ENCODE peak calls at places on chromosomes 3 and 15, in six cellular contexts. H is T-cell, U is NCI-H2171, F is NCI-H82, J is upper lobe of left lung, Y is mammary epithelial cell. O is an unnamed sample.

GRCh38 chr3:133136114-133137041 is 98.2 kb downstream of the TMEM108 start:
- DNase-seq in H (no peak), U (peak; percentile 30), Y (peak; percentile 29), F (no peak), J (no peak), O (no peak)

GRCh38 chr3:119937229-119937628 is 155.3 kb downstream of the NR1I2 start:
- DNase-seq in J (no peak), U (no peak), F (no peak), H (peak; percentile 23), Y (peak; percentile 5), O (no peak)

GRCh38 chr3:106728315-106728821 is 648.9 kb upstream of the CCDC54 start:
- DNase-seq in Y (peak; percentile 95), U (no peak), H (no peak), J (no peak), F (no peak), O (no peak)

GRCh38 chr3:179929091-179929529 is 107.6 kb downstream of the PEX5L start:
- DNase-seq in U (peak; percentile 42), F (peak; percentile 99), Y (peak; percentile 30), J (no peak), H (peak; percentile 2), O (no peak)

GRCh38 chr3:38022887-38023709 is 6.3 kb downstream of the PLCD1 start:
- DNase-seq in F (no peak), Y (no peak), H (no peak), U (no peak), J (no peak), O (no peak)

GRCh38 chr3:143901105-143901504 is 52.8 kb upstream of the SLC9A9 start:
- DNase-seq in F (no peak), Y (peak; percentile 86), U (no peak), H (no peak), J (no peak), O (no peak)

GRCh38 chr15:39156636-39157255 is 424.1 kb upstream of the THBS1 start:
- DNase-seq in Y (no peak), J (no peak), H (no peak), F (no peak), U (no peak), O (no peak)

GRCh38 chr3:55701997-55702396 is 214.9 kb upstream of the WNT5A start:
- DNase-seq in J (no peak), U (no peak), F (no peak), H (no peak), Y (no peak), O (no peak)

GRCh38 chr3:108180214-108180613 is 42.0 kb downstream of the IFT57 start:
- DNase-seq in H (no peak), F (no peak), U (peak; percentile 21), J (no peak), Y (peak; percentile 87), O (no peak)

GRCh38 chr3:15102256-15102655 is 3.3 kb upstream of the RBSN start:
- DNase-seq in J (peak; percentile 86), F (no peak), H (no peak), Y (peak; percentile 21), U (no peak), O (no peak)

GRCh38 chr3:151971814-151972579 is 98.6 kb downstream of the SUCNR1 start:
- DNase-seq in U (no peak), Y (no peak), F (no peak), J (no peak), H (no peak), O (no peak)

GRCh38 chr15:95990833-95991232 is 339.7 kb upstream of the NR2F2 start:
- DNase-seq in H (no peak), U (no peak), Y (peak; percentile 24), J (no peak), F (no peak), O (no peak)

O was measured in CD4-positive, alpha-beta T cell.